ENCODE peak calls at places on chromosomes 12 and 14, in seven cellular contexts. U is HFFc6; L is GM23338; H is stimulated activated CD4-positive, alpha-beta T cell treated with anti-CD3 and anti-CD28 coated beads, Interleukin-1b, Interleukin-23, amount 100 ng/mL, for 1 hour; B is GM12891; C is progenitor cell of endocrine pancreas; P is H4. Q is an unnamed sample.

GRCh38 chr12:123445388-123446344 is 9.2 kb upstream of the RILPL2 start:
- DNase-seq in U (peak), L (no peak), H (no peak), B (no peak), C (no peak), P (peak), Q (no peak)

GRCh38 chr12:57276935-57277563 is 26.1 kb upstream of the STAC3 start:
- DNase-seq in U (peak), L (peak), H (no peak), B (no peak), C (no peak), P (peak), Q (no peak)

GRCh38 chr12:9707356-9707755 is 25.5 kb downstream of the CLECL1 start:
- DNase-seq in U (no peak), L (no peak), H (no peak), B (no peak), C (no peak), P (no peak), Q (no peak)

GRCh38 chr12:49301759-49302158 is 6.8 kb downstream of the PRPH start:
- DNase-seq in U (no peak), L (no peak), H (no peak), B (no peak), C (no peak), P (no peak), Q (no peak)

GRCh38 chr12:11578461-11578993 is 70.9 kb upstream of the ETV6 start:
- DNase-seq in U (no peak), L (no peak), H (no peak), B (no peak), C (no peak), P (no peak), Q (no peak)

GRCh38 chr14:94314890-94315289 is 8.2 kb downstream of the SERPINA6 start:
- DNase-seq in U (no peak), L (no peak), H (no peak), B (no peak), C (no peak), P (no peak), Q (no peak)

GRCh38 chr12:19125325-19125724 is 4.2 kb upstream of the PLEKHA5 start:
- DNase-seq in U (peak), L (no peak), H (no peak), B (no peak), C (no peak), P (no peak), Q (no peak)

GRCh38 chr12:124278389-124279101 is 16.3 kb upstream of the RFLNA start:
- DNase-seq in U (no peak), L (no peak), H (no peak), B (no peak), C (peak), P (no peak), Q (no peak)

GRCh38 chr12:111437816-111438454 is 32.2 kb downstream of the SH2B3 start:
- DNase-seq in U (peak), L (no peak), H (no peak), B (no peak), C (no peak), P (no peak), Q (no peak)

GRCh38 chr14:61489002-61489401 is 167.6 kb downstream of the PRKCH start:
- DNase-seq in U (no peak), L (no peak), H (no peak), B (no peak), C (no peak), P (no peak), Q (no peak)

GRCh38 chr14:72742682-72743195 is 151.2 kb downstream of the DPF3 start:
- DNase-seq in U (no peak), L (no peak), H (no peak), B (no peak), C (no peak), P (no peak), Q (no peak)

GRCh38 chr14:103427485-103428443 is 42.5 kb downstream of the MARK3 start:
- DNase-seq in U (peak), L (peak), H (no peak), B (no peak), C (no peak), P (peak), Q (peak)

GRCh38 chr12:80299976-80300375 is 144.1 kb upstream of the PTPRQ start:
- DNase-seq in U (no peak), L (no peak), H (no peak), B (no peak), C (no peak), P (no peak), Q (no peak)

GRCh38 chr12:127343941-127344340 is 923.0 kb upstream of the TMEM132C start:
- DNase-seq in U (no peak), L (no peak), H (no peak), B (no peak), C (no peak), P (no peak), Q (no peak)

GRCh38 chr12:52235001-52235760 is 2.1 kb downstream of the KRT7 start:
- DNase-seq in U (no peak), L (no peak), H (no peak), B (peak), C (no peak), P (no peak), Q (no peak)